ENCODE peak calls at places on chromosome 2, in five cellular contexts. L is endothelial cell of umbilical vein; D is stimulated activated naive B cell treated with anti-CD40 and anti-IgM and Interleukin-4, amounts not matched to agents 10 μg/mL and 1 μg/mL and 100 μg/mL, for 72 hours; H is stomach; Q is AG10803. T is an unnamed sample.

GRCh38 chr2:151261977-151262291 is 271 bp upstream of the RBM43 start:
- DNase-seq in Q (no peak), H (no peak), L (no peak), D (no peak), T (no peak)

GRCh38 chr2:209933499-209934458 is 68.7 kb upstream of the RPE start:
- DNase-seq in D (no peak), L (peak; percentile 73), H (peak; percentile 40), Q (peak; percentile 63), T (no peak)

GRCh38 chr2:237213325-237214040 is 127.8 kb downstream of the COPS8 start:
- DNase-seq in H (peak; percentile 26), Q (peak; percentile 96), D (no peak), L (peak; percentile 18), T (no peak)

GRCh38 chr2:134396493-134396892 is 142.6 kb downstream of the MGAT5 start:
- DNase-seq in H (peak; percentile 66), Q (no peak), L (no peak), D (no peak), T (no peak)

GRCh38 chr2:119810039-119810630 is 50.4 kb downstream of the PTPN4 start:
- DNase-seq in L (no peak), H (no peak), D (no peak), Q (no peak), T (no peak)

GRCh38 chr2:80304522-80304878 is at the start of gene LRRTM1:
- DNase-seq in Q (no peak), L (no peak), D (no peak), H (no peak), T (no peak)

GRCh38 chr2:135052997-135053474 is 944 bp downstream of the RAB3GAP1 start:
- DNase-seq in Q (peak; percentile 29), L (peak; percentile 9), D (no peak), H (no peak), T (no peak)

GRCh38 chr2:69565431-69565839 is 78.1 kb downstream of the AAK1 start:
- DNase-seq in H (peak; percentile 57), L (peak; percentile 47), D (peak; percentile 35), Q (no peak), T (no peak)

GRCh38 chr2:191333911-191334357 is 88.7 kb downstream of the MYO1B start:
- DNase-seq in D (no peak), Q (peak; percentile 99), L (no peak), H (no peak), T (no peak)

GRCh38 chr2:237732790-237733349 is 65.7 kb upstream of the RBM44 start:
- DNase-seq in H (no peak), Q (no peak), L (peak; percentile 70), D (no peak), T (peak; percentile 89)

GRCh38 chr2:29063646-29064372 is 10.5 kb downstream of the PCARE start:
- DNase-seq in D (no peak), Q (peak; percentile 75), H (no peak), L (no peak), T (peak; percentile 77)

GRCh38 chr2:85990084-85990483 is 101.3 kb upstream of the ST3GAL5 start:
- DNase-seq in D (no peak), H (no peak), L (no peak), Q (no peak), T (peak; percentile 40)